ENCODE peak calls at places on chromosome 18, in four cellular contexts. M, Z, H and Q are unnamed samples.

GRCh38 chr18:46260879-46261143 is 156.6 kb downstream of the HAUS1 start:
- DNase-seq in M (no peak), Z (no peak), H (no peak), Q (peak; percentile 81)

GRCh38 chr18:73896685-73897084 is 250.9 kb downstream of the FBXO15 start:
- DNase-seq in M (no peak), Z (no peak), H (no peak), Q (no peak)

GRCh38 chr18:50074404-50074803 is 120.5 kb downstream of the MYO5B start:
- DNase-seq in M (no peak), Z (no peak), H (no peak), Q (no peak)

GRCh38 chr18:61764381-61764780 is 128.4 kb downstream of the RNF152 start:
- DNase-seq in M (no peak), Z (no peak), H (no peak), Q (no peak)

GRCh38 chr18:74496508-74497307 is 545 bp downstream of the CNDP2 start:
- DNase-seq in M (peak; percentile 58), Z (peak; percentile 69), H (no peak), Q (peak; percentile 42)

GRCh38 chr18:62957885-62958472 is 242.6 kb downstream of the PHLPP1 start:
- DNase-seq in M (peak; percentile 71), Z (peak; percentile 72), H (peak; percentile 15), Q (peak; percentile 14)

GRCh38 chr18:79617521-79618500 is 61.8 kb upstream of the CTDP1 start:
- DNase-seq in M (no peak), Z (no peak), H (no peak), Q (no peak)

GRCh38 chr18:58249677-58250076 is 205.7 kb downstream of the NEDD4L start:
- DNase-seq in M (no peak), Z (no peak), H (no peak), Q (peak; percentile 17)

GRCh38 chr18:63763831-63764600 is 11.2 kb upstream of the SERPINB7 start:
- DNase-seq in M (no peak), Z (no peak), H (no peak), Q (peak; percentile 61)

GRCh38 chr18:75230210-75231052 is 19.8 kb downstream of the TSHZ1 start:
- DNase-seq in M (no peak), Z (no peak), H (no peak), Q (no peak)

GRCh38 chr18:74832999-74833398 is 235.3 kb downstream of the ZNF407 start:
- DNase-seq in M (no peak), Z (no peak), H (no peak), Q (no peak)

GRCh38 chr18:43420950-43421349 is 143.7 kb upstream of the SYT4 start:
- DNase-seq in M (peak; percentile 28), Z (peak; percentile 61), H (no peak), Q (no peak)

GRCh38 chr18:39053569-39053968 is 1488.0 kb upstream of the CELF4 start:
- DNase-seq in M (no peak), Z (no peak), H (no peak), Q (no peak)

GRCh38 chr18:22559414-22560282 is 141.9 kb upstream of the CTAGE1 start:
- DNase-seq in M (peak; percentile 48), Z (peak; percentile 75), H (no peak), Q (peak; percentile 59)

GRCh38 chr18:25672490-25672889 is 320.5 kb upstream of the ZNF521 start:
- DNase-seq in M (peak; percentile 82), Z (peak; percentile 71), H (peak; percentile 33), Q (no peak)

GRCh38 chr18:61854578-61854977 is 38.2 kb downstream of the RNF152 start:
- DNase-seq in M (no peak), Z (no peak), H (no peak), Q (peak; percentile 86)

GRCh38 chr18:7894592-7894991 is 327.5 kb downstream of the PTPRM start:
- DNase-seq in M (no peak), Z (no peak), H (no peak), Q (no peak)
- H3K56ac ChIP-seq in M (no peak overlapping the region), Z (no peak overlapping the region), H (no peak overlapping the region), Q (no peak overlapping the region)

GRCh38 chr18:14098428-14098827 is 33.8 kb downstream of the ZNF519 start:
- DNase-seq in M (no peak), Z (no peak), H (no peak), Q (no peak)
- H3K56ac ChIP-seq in M (no peak overlapping the region), Z (no peak overlapping the region), H (no peak overlapping the region), Q (no peak overlapping the region)

GRCh38 chr18:13316066-13316465 is 97.5 kb downstream of the LDLRAD4 start:
- DNase-seq in M (no peak), Z (no peak), H (no peak), Q (no peak)
- H3K56ac ChIP-seq in M (no peak overlapping the region), Z (no peak overlapping the region), H (no peak overlapping the region), Q (no peak overlapping the region)

DNA sequence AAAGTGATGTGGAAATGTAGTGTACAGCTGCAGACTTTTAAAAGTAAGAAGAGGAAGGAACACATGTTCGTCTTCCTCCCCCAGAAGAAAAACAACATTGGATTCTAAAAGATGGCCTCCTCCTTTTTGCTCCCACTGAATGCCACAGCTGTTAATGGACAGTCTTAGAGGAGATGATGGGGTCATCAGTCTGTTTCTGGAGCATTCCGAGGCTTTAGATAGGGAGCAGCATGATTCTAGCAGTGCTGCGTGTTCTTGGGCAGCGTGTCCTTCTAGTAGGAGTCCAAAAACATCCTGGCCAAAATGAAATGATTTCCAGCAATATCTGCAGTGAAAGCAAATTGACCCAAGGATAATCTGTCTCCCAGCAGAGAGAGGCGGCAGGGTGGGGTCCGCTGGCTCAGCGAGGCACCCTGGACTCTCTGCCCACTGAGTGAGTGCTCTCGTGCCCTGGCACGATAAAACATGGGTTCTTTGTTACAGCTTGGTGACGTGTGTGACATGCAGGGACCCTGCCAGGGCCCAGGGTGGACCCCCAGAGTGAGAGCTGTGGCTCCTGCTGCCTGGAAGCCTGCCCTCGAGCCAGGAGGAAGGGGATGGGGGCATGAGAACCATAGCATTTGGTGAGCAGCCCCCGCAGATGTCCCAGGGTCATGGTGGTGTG is 196.0 kb downstream of the FAM210A start:
- DNase-seq in M (no peak), Z (no peak), H (no peak), Q (no peak)
- H3K56ac ChIP-seq in M (no peak overlapping the region), Z (no peak overlapping the region), H (no peak overlapping the region), Q (no peak overlapping the region)

GRCh38 chr18:78526923-78527775 is 452.5 kb upstream of the SALL3 start:
- DNase-seq in M (peak; percentile 55), Z (no peak), H (no peak), Q (no peak)
- H3K56ac ChIP-seq in M (no peak overlapping the region), Z (no peak overlapping the region), H (no peak overlapping the region), Q (no peak overlapping the region)

DNA sequence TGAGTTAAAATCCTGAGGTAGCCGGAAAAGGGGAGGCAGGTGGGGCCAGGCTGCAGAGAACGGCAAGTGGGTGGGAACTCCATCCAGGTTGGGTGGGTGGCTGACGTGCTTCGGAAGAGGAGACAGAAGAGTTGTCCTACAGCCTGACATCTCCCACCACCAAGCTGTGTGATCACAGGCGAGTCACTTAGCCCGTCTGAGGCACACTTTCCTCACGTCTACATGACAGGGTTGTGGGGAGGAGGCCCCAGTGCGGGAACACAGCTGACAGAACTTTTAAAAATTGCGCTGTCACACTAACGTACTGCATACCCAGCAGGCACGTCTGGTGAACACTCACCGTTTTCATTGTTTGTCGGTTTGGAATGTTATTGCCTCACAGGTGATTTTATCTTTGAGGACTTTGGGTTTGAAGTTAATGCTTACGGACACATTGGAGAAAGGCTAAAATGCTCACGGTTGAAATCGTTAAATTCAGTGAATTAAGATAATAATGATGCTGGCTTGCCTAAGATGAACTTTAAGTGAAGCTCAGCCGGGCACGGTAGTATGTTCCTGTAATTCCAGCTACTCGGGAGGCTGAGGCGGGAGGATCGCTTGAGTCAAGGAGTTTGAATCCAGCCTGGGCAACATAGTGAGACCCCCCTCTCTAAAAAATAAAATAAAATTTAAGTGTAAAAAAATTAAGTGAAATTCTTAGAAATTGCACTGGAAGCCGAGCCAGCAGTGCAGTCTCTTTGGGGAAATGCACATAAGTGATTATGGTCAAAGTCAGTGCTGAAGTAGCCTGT is 8.9 kb downstream of the EMILIN2 start:
- DNase-seq in M (no peak), Z (no peak), H (no peak), Q (no peak)
- H3K56ac ChIP-seq in M (no peak overlapping the region), Z (no peak overlapping the region), H (no peak overlapping the region), Q (no peak overlapping the region)

GRCh38 chr18:76457957-76458356 is 37.1 kb downstream of the ZNF516 start:
- DNase-seq in M (no peak), Z (peak; percentile 21), H (no peak), Q (no peak)
- H3K56ac ChIP-seq in M (no peak overlapping the region), Z (no peak overlapping the region), H (no peak overlapping the region), Q (no peak overlapping the region)

GRCh38 chr18:77634495-77634894 is 384.8 kb downstream of the GALR1 start:
- DNase-seq in M (no peak), Z (no peak), H (no peak), Q (no peak)

GRCh38 chr18:77632738-77633137 is 383.1 kb downstream of the GALR1 start:
- DNase-seq in M (no peak), Z (no peak), H (no peak), Q (no peak)

GRCh38 chr18:77635441-77635840 is 385.8 kb downstream of the GALR1 start:
- DNase-seq in M (no peak), Z (no peak), H (no peak), Q (no peak)

GRCh38 chr18:77635858-77636257 is 386.2 kb downstream of the GALR1 start:
- DNase-seq in M (no peak), Z (no peak), H (no peak), Q (no peak)
- H3K56ac ChIP-seq in M (no peak overlapping the region), Z (no peak overlapping the region), H (no peak overlapping the region), Q (no peak overlapping the region)

DNA sequence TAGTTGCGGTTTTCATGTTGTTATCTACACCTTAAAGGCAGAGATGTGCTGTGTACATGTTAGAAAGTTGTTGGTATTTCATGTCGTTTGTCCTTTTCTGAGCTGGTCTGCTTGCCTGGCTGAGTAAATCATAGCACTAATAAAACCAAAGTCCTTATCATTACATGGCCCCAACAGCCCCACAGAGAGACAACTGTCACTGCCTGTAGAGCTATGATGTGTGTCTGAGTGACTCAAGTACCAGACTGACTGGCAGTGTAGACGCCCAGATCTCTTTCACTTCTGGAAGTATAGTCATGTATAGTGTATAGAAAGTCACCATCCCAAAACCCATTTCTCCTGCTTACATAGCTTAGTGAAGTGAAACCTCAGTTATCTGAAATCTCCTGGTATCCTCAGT is 4.3 kb downstream of the SOCS6 start:
- DNase-seq in M (no peak), Z (no peak), H (no peak), Q (peak; percentile 22)
- H3K56ac ChIP-seq in M (no peak overlapping the region), Z (no peak overlapping the region), H (no peak overlapping the region), Q (no peak overlapping the region)

GRCh38 chr18:40250218-40250617 is 1704.8 kb upstream of the PIK3C3 start:
- DNase-seq in M (no peak), Z (peak; percentile 35), H (no peak), Q (no peak)
- H3K56ac ChIP-seq in M (no peak overlapping the region), Z (no peak overlapping the region), H (no peak overlapping the region), Q (no peak overlapping the region)